ENCODE peak calls at places on chromosomes 2 and 18, in nine cellular contexts. F, Z, X, R, K, U, S, I and Q are unnamed samples.

GRCh38 chr2:138010890-138011289 is 46.6 kb downstream of the HNMT start:
- DNase-seq in R (no peak), Z (no peak), I (no peak), F (no peak), S (no peak), X (no peak), K (no peak), U (no peak), Q (no peak)

GRCh38 chr18:25075793-25076192 is 276.2 kb downstream of the ZNF521 start:
- DNase-seq in K (no peak), F (peak), I (no peak), S (no peak), X (no peak), R (no peak), Z (no peak), U (no peak), Q (no peak)

GRCh38 chr2:30915485-30915884 is 108.2 kb upstream of the CAPN13 start:
- DNase-seq in U (no peak), I (no peak), X (no peak), R (peak), Z (peak), S (peak), F (no peak), K (no peak), Q (peak)

GRCh38 chr2:185891804-185892411 is 153.3 kb downstream of the FSIP2 start:
- DNase-seq in X (no peak), S (no peak), I (no peak), Z (no peak), K (no peak), R (no peak), U (no peak), F (no peak), Q (no peak)

GRCh38 chr2:159045545-159046454 is 77.4 kb downstream of the TANC1 start:
- DNase-seq in U (no peak), I (no peak), K (no peak), S (no peak), R (no peak), Z (no peak), X (no peak), F (peak), Q (no peak)

GRCh38 chr2:225025917-225026571 is 16.2 kb downstream of the DOCK10 start:
- DNase-seq in X (no peak), F (peak), I (no peak), U (peak), Z (no peak), S (no peak), R (no peak), K (peak), Q (no peak)

GRCh38 chr2:145020694-145021093 is 500.8 kb upstream of the ZEB2 start:
- DNase-seq in F (no peak), X (no peak), S (no peak), R (no peak), I (no peak), U (no peak), Z (no peak), K (no peak), Q (no peak)

GRCh38 chr2:37982847-37983246 is 57.8 kb downstream of the RMDN2 start:
- DNase-seq in I (no peak), K (no peak), Z (no peak), U (no peak), F (no peak), R (no peak), X (no peak), S (no peak), Q (no peak)

GRCh38 chr2:148167855-148168254 is 147.0 kb downstream of the MBD5 start:
- DNase-seq in K (no peak), R (no peak), I (no peak), X (no peak), F (no peak), U (no peak), Z (no peak), S (no peak), Q (no peak)

GRCh38 chr2:110866496-110866895 is 134.1 kb downstream of the ACOXL start:
- DNase-seq in F (no peak), I (no peak), X (no peak), R (no peak), U (no peak), K (no peak), Z (no peak), S (no peak), Q (no peak)

GRCh38 chr18:68893396-68893795 is 95.5 kb downstream of the CCDC102B start:
- DNase-seq in Z (no peak), X (no peak), I (no peak), R (no peak), K (no peak), U (no peak), F (no peak), S (no peak), Q (no peak)

GRCh38 chr2:39996653-39997080 is 217.6 kb upstream of the THUMPD2 start:
- DNase-seq in X (no peak), U (no peak), Z (no peak), F (peak), I (no peak), S (no peak), R (no peak), K (peak), Q (no peak)

GRCh38 chr2:238727585-238728321 is 120.1 kb upstream of the TWIST2 start:
- DNase-seq in K (peak), I (peak), F (peak), X (no peak), S (no peak), U (peak), Z (no peak), R (no peak), Q (no peak)

GRCh38 chr18:79533146-79533545 is 137.4 kb downstream of the NFATC1 start:
- DNase-seq in X (no peak), K (no peak), U (no peak), Z (no peak), I (peak), S (no peak), F (no peak), R (no peak), Q (no peak)

GRCh38 chr18:11147962-11148654 is 1.3 kb downstream of the PIEZO2 start:
- DNase-seq in Z (peak), I (no peak), U (no peak), S (no peak), X (no peak), F (no peak), R (no peak), K (no peak), Q (peak)

GRCh38 chr2:203909192-203909945 is 27.2 kb upstream of the ICOS start:
- DNase-seq in F (peak), S (peak), I (no peak), R (no peak), Z (no peak), X (no peak), K (peak), U (peak), Q (peak)

GRCh38 chr2:210072922-210073509 is 70.6 kb downstream of the RPE start:
- DNase-seq in Z (no peak), U (no peak), R (no peak), K (peak), X (no peak), F (peak), I (no peak), S (no peak), Q (peak)

GRCh38 chr2:133787207-133787606 is 218.9 kb upstream of the NCKAP5 start:
- DNase-seq in U (no peak), I (no peak), F (peak), S (no peak), X (no peak), Z (no peak), R (no peak), K (peak), Q (no peak)

GRCh38 chr18:67282796-67283195 is 233.7 kb downstream of the DSEL start:
- DNase-seq in R (no peak), X (no peak), I (no peak), S (no peak), Z (no peak), U (no peak), F (peak), K (no peak), Q (no peak)

GRCh38 chr2:64105676-64106461 is 38.4 kb downstream of the PELI1 start:
- DNase-seq in I (no peak), S (no peak), Z (no peak), X (no peak), F (peak), K (no peak), R (no peak), U (no peak), Q (no peak)

GRCh38 chr2:186256540-186256939 is 229.5 kb upstream of the ZC3H15 start:
- DNase-seq in Z (no peak), F (peak), R (no peak), S (no peak), X (no peak), I (no peak), K (peak), U (no peak), Q (no peak)

GRCh38 chr2:226483143-226483542 is 316.5 kb downstream of the IRS1 start:
- DNase-seq in K (no peak), Z (no peak), U (no peak), X (no peak), S (no peak), I (no peak), R (no peak), F (no peak), Q (no peak)

GRCh38 chr2:175154670-175155082 is 13.3 kb downstream of the ATF2 start:
- DNase-seq in S (no peak), R (no peak), F (peak), K (peak), X (no peak), I (no peak), U (peak), Z (no peak), Q (no peak)

GRCh38 chr2:234451852-234452625 is 44.8 kb downstream of the ARL4C start:
- DNase-seq in I (no peak), K (peak), S (no peak), R (no peak), Z (no peak), X (no peak), U (peak), F (peak), Q (no peak)

GRCh38 chr2:121649402-121649651 is at the start of gene CLASP1:
- DNase-seq in S (peak), U (peak), F (peak), I (peak), Z (peak), K (peak), R (peak), X (peak), Q (peak)

GRCh38 chr2:233379034-233379433 is 24.7 kb downstream of the DGKD start:
- DNase-seq in K (no peak), X (no peak), Z (no peak), U (no peak), F (no peak), I (no peak), R (no peak), S (no peak), Q (no peak)

GRCh38 chr2:233381013-233381995 is 27.0 kb downstream of the DGKD start:
- DNase-seq in X (no peak), U (no peak), Z (no peak), K (peak), R (no peak), I (no peak), S (no peak), F (no peak), Q (no peak)

GRCh38 chr2:233384017-233384416 is 29.7 kb downstream of the DGKD start:
- DNase-seq in K (no peak), U (no peak), Z (no peak), R (no peak), S (no peak), F (no peak), I (no peak), X (no peak), Q (no peak)

GRCh38 chr2:233379441-233379840 is 25.1 kb downstream of the DGKD start:
- DNase-seq in Z (no peak), U (no peak), I (no peak), S (no peak), X (no peak), F (no peak), K (no peak), R (no peak), Q (no peak)

GRCh38 chr2:233380132-233381012 is 26.1 kb downstream of the DGKD start:
- DNase-seq in K (no peak), Z (no peak), R (no peak), I (no peak), U (no peak), X (no peak), F (peak), S (no peak), Q (no peak)
- TF ChIP-seq CTCF in K (no peak), Z (no peak), R (no peak), I (no peak), U (no peak), X (no peak), F (no peak), S (no peak), Q (no peak)

GRCh38 chr2:46780801-46781445 is 134.7 kb downstream of the MCFD2 start:
- DNase-seq in K (peak), S (no peak), X (no peak), I (peak), R (peak), U (no peak), Z (peak), F (no peak), Q (peak)
- TF ChIP-seq CTCF in K (no peak), S (no peak), X (no peak), I (no peak), R (peak), U (no peak), Z (peak), F (no peak), Q (no peak)

GRCh38 chr2:231296401-231296800 is 98.0 kb downstream of the ARMC9 start:
- DNase-seq in I (no peak), K (no peak), X (no peak), F (no peak), U (no peak), Z (no peak), S (no peak), R (no peak), Q (no peak)

GRCh38 chr2:231298091-231298490 is 97.4 kb upstream of the B3GNT7 start:
- DNase-seq in S (no peak), X (no peak), I (no peak), K (no peak), U (no peak), R (no peak), Z (no peak), F (no peak), Q (no peak)

GRCh38 chr2:231295363-231295655 is 96.9 kb downstream of the ARMC9 start:
- DNase-seq in R (no peak), F (no peak), K (no peak), I (no peak), U (no peak), Z (no peak), S (no peak), X (no peak), Q (no peak)

GRCh38 chr2:231299267-231299666 is 96.2 kb upstream of the B3GNT7 start:
- DNase-seq in X (no peak), I (no peak), S (no peak), Z (no peak), U (no peak), R (no peak), K (no peak), F (no peak), Q (no peak)

GRCh38 chr2:231297108-231297908 is 98.2 kb upstream of the B3GNT7 start:
- DNase-seq in R (peak), S (peak), U (no peak), I (peak), F (peak), Z (peak), X (no peak), K (peak), Q (peak)
- TF ChIP-seq CTCF in R (peak), S (peak), U (peak), I (peak), F (peak), Z (peak), X (peak), K (peak), Q (peak)

GRCh38 chr2:85411405-85411748 is 1.2 kb upstream of the CAPG start:
- DNase-seq in R (no peak), S (no peak), U (no peak), F (no peak), X (no peak), K (no peak), I (no peak), Z (no peak), Q (no peak)

GRCh38 chr2:85410584-85411404 is 628 bp upstream of the CAPG start:
- DNase-seq in I (no peak), F (no peak), Z (no peak), R (no peak), K (peak), U (no peak), X (no peak), S (no peak), Q (no peak)

GRCh38 chr2:85414761-85415498 is 3.6 kb upstream of the SH2D6 start:
- DNase-seq in K (no peak), F (no peak), S (no peak), U (no peak), Z (no peak), I (no peak), X (no peak), R (no peak), Q (no peak)

GRCh38 chr2:85409719-85410583 is at the start of gene CAPG:
- DNase-seq in X (peak), K (no peak), R (no peak), Z (peak), I (peak), U (no peak), S (peak), F (no peak), Q (no peak)

GRCh38 chr2:85413592-85414421 is 3.6 kb upstream of the CAPG start:
- DNase-seq in R (no peak), Z (no peak), F (peak), S (peak), I (no peak), U (no peak), K (peak), X (peak), Q (peak)
- TF ChIP-seq CTCF in R (peak), Z (peak), F (no peak), S (no peak), I (no peak), U (peak), K (no peak), X (no peak), Q (peak)

GRCh38 chr2:127154985-127155650 is 48.2 kb upstream of the BIN1 start:
- DNase-seq in X (no peak), Z (no peak), U (no peak), R (no peak), K (peak), S (no peak), F (peak), I (peak), Q (no peak)

GRCh38 chr2:127158614-127159290 is 51.8 kb upstream of the BIN1 start:
- DNase-seq in S (no peak), F (no peak), X (no peak), I (no peak), K (no peak), U (no peak), Z (no peak), R (no peak), Q (no peak)

GRCh38 chr2:127157114-127157513 is 50.2 kb upstream of the BIN1 start:
- DNase-seq in X (no peak), U (no peak), Z (no peak), F (no peak), S (no peak), R (no peak), I (no peak), K (no peak), Q (no peak)

GRCh38 chr2:127155901-127156300 is 48.9 kb upstream of the BIN1 start:
- DNase-seq in F (peak), K (peak), U (no peak), X (no peak), R (no peak), I (peak), Z (no peak), S (peak), Q (no peak)

GRCh38 chr2:127157651-127158460 is 50.9 kb upstream of the BIN1 start:
- DNase-seq in R (peak), Z (peak), K (no peak), X (no peak), I (peak), F (no peak), U (no peak), S (no peak), Q (peak)
- TF ChIP-seq CTCF in R (peak), Z (peak), K (no peak), X (no peak), I (peak), F (peak), U (peak), S (no peak), Q (peak)

DNA sequence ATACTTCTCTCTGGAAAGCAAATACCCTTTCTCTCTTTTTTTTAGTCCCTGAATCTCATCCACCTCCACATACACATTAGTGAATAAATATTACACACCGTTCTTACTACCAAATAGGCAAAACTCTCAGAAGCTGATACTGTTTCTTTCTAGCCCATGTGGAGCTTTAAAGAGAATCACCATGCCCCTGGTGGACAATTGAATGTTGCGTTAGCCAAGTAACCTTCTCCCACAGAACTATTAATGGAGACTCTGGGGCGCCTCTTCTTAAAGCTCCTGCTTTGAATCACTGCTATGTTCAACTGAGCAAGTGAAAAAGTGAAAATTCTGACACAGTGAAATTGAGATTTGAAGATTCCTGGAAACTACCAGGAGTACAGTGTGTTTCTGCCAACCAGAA is 522.8 kb upstream of the CDH7 start:
- DNase-seq in X (no peak), S (no peak), R (no peak), Z (no peak), K (no peak), I (no peak), U (no peak), F (no peak), Q (no peak)
- TF ChIP-seq CTCF in X (no peak), S (no peak), R (peak), Z (peak), K (no peak), I (no peak), U (no peak), F (no peak), Q (no peak)

DNA sequence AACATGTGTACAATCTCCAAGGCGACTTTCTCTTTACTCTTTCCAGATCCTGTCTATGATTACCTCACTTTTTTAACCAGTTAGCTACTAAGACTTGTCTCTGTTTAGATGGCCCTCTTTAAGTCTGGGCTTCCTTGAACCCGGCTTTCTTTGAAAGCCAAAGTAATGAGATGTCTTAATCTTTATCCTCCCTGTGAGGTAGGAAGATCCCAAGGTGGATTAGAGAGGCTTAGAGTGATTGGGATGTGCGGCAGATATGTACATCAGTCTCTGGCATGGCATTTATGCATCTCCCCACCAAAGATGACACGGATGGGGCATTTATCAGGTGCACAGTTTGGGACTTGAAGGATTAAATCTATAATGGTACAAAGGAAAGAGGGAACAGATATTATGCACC is 186.3 kb downstream of the FSHR start:
- DNase-seq in I (no peak), X (no peak), Z (no peak), R (no peak), S (no peak), F (no peak), K (no peak), U (no peak), Q (no peak)
- TF ChIP-seq CTCF in I (no peak), X (no peak), Z (no peak), R (no peak), S (no peak), F (no peak), K (no peak), U (no peak), Q (no peak)

GRCh38 chr2:136770384-136770783 is 5.0 kb downstream of the THSD7B start:
- DNase-seq in S (no peak), R (no peak), Z (no peak), X (no peak), U (no peak), I (no peak), K (no peak), F (no peak), Q (no peak)
- TF ChIP-seq CTCF in S (no peak), R (no peak), Z (no peak), X (no peak), U (no peak), I (no peak), K (no peak), F (no peak), Q (no peak)